ENCODE peak calls at places on chromosome 12, in five cellular contexts. Z, V, G, P and H are unnamed samples.

GRCh38 chr12:132338781-132339180 is 9.4 kb upstream of the GALNT9 start:
- DNase-seq in Z (no peak), V (no peak), G (no peak), P (no peak), H (no peak)

GRCh38 chr12:65450610-65451009 is 172.1 kb downstream of the MSRB3 start:
- DNase-seq in Z (no peak), V (no peak), G (no peak), P (no peak), H (no peak)

GRCh38 chr12:53053223-53054111 is 3.6 kb downstream of the TNS2 start:
- DNase-seq in Z (no peak), V (peak), G (no peak), P (peak), H (no peak)

GRCh38 chr12:77968571-77968970 is 137.9 kb downstream of the NAV3 start:
- DNase-seq in Z (no peak), V (no peak), G (no peak), P (no peak), H (no peak)

GRCh38 chr12:53746592-53747491 is 4.9 kb downstream of the CISTR start:
- DNase-seq in Z (peak), V (peak), G (peak), P (peak), H (peak)

GRCh38 chr12:19491863-19492262 is 52.6 kb downstream of the AEBP2 start:
- DNase-seq in Z (no peak), V (no peak), G (no peak), P (no peak), H (no peak)

GRCh38 chr12:88471641-88472040 is 108.6 kb downstream of the KITLG start:
- DNase-seq in Z (no peak), V (no peak), G (peak), P (no peak), H (peak)

GRCh38 chr12:49622501-49623141 is 740 bp upstream of the PRPF40B start:
- DNase-seq in Z (no peak), V (no peak), G (no peak), P (peak), H (peak)

GRCh38 chr12:101761347-101761746 is 22.1 kb upstream of the SYCP3 start:
- DNase-seq in Z (no peak), V (no peak), G (no peak), P (no peak), H (no peak)

GRCh38 chr12:52692253-52692652 is 11.1 kb downstream of the KRT77 start:
- DNase-seq in Z (no peak), V (no peak), G (no peak), P (no peak), H (no peak)

GRCh38 chr12:14157129-14157747 is 175.8 kb upstream of the GRIN2B start:
- DNase-seq in Z (no peak), V (no peak), G (no peak), P (no peak), H (no peak)

GRCh38 chr12:1918081-1918874 is at the start of gene CACNA2D4:
- DNase-seq in Z (no peak), V (no peak), G (no peak), P (no peak), H (no peak)

GRCh38 chr12:70840966-70841365 is 79.6 kb downstream of the PTPRR start:
- DNase-seq in Z (no peak), V (no peak), G (no peak), P (no peak), H (peak)

GRCh38 chr12:3123729-3124128 is 46.5 kb downstream of the TSPAN9 start:
- DNase-seq in Z (no peak), V (no peak), G (peak), P (no peak), H (peak)

GRCh38 chr12:6463858-6464257 is 6.6 kb downstream of the VAMP1 start:
- DNase-seq in Z (no peak), V (no peak), G (no peak), P (no peak), H (no peak)

GRCh38 chr12:19196959-19197630 is 67.6 kb downstream of the PLEKHA5 start:
- DNase-seq in Z (no peak), V (no peak), G (no peak), P (no peak), H (no peak)

GRCh38 chr12:46266382-46266791 is 2.5 kb downstream of the SLC38A1 start:
- DNase-seq in Z (no peak), V (no peak), G (peak), P (no peak), H (peak)

GRCh38 chr12:83408841-83409240 is 722.1 kb downstream of the TMTC2 start:
- DNase-seq in Z (no peak), V (no peak), G (peak), P (no peak), H (no peak)

GRCh38 chr12:12032771-12033588 is 37.8 kb upstream of the BCL2L14 start:
- DNase-seq in Z (no peak), V (peak), G (peak), P (peak), H (peak)

GRCh38 chr12:125216720-125217119 is 151.5 kb downstream of the AACS start:
- DNase-seq in Z (no peak), V (no peak), G (no peak), P (no peak), H (no peak)

GRCh38 chr12:47303207-47303606 is 223.4 kb upstream of the AMIGO2 start:
- DNase-seq in Z (no peak), V (no peak), G (peak), P (no peak), H (no peak)

GRCh38 chr12:62914443-62914909 is 20.5 kb downstream of the PPM1H start:
- DNase-seq in Z (no peak), V (no peak), G (no peak), P (no peak), H (no peak)
- TF ChIP-seq CTCF in Z (no peak), V (no peak), G (no peak), P (no peak), H (no peak)

DNA sequence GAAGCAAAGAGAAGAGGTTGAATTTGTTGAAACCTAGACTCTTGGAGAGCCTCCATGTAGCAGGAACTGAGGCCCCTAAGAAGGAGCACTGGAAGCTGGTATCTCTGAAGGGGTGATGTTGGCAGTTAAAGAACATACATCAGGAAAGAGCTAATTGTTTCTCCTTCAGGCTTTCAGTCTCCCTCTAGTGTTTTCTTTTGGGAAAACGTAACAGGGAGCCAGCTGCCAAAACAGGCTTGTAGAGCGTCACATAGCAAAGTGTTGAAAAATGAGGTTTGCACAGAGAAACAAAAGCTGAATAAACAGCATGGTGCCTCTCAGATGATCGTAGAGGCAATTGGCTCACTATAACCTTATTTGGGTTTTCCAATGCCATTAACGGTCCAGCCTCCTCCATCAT is 46.9 kb upstream of the CAND1 start:
- DNase-seq in Z (no peak), V (no peak), G (peak), P (no peak), H (peak)
- TF ChIP-seq CTCF in Z (no peak), V (no peak), G (peak), P (no peak), H (peak)

DNA sequence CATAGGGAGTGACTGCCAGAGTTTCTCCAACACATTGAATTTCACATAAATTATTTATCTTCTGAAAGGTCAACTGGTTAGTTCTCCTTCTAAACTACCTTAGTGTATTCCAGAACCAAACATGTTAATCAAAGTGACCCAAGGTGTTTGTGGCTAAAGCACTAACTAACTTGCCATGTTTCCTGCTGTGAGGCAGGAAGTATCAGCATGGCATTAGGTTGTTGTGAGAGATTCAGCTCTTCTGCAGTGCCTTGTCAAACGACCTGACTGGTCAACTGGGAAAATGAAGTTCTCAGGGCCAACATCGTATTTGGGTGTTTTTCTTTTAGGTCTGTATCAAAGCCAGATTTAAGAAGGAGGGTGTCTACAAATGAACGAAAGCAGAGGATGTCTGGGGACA is 448.1 kb downstream of the APAF1 start:
- DNase-seq in Z (no peak), V (no peak), G (no peak), P (no peak), H (no peak)
- TF ChIP-seq CTCF in Z (no peak), V (no peak), G (no peak), P (no peak), H (no peak)

GRCh38 chr12:24360461-24360860 is 411.0 kb upstream of the SOX5 start:
- DNase-seq in Z (no peak), V (no peak), G (no peak), P (no peak), H (no peak)

GRCh38 chr12:24359418-24359817 is 409.9 kb upstream of the SOX5 start:
- DNase-seq in Z (no peak), V (no peak), G (no peak), P (no peak), H (no peak)

GRCh38 chr12:24361860-24362581 is 412.6 kb upstream of the SOX5 start:
- DNase-seq in Z (no peak), V (no peak), G (no peak), P (no peak), H (no peak)

GRCh38 chr12:24360907-24361306 is 411.4 kb upstream of the SOX5 start:
- DNase-seq in Z (no peak), V (no peak), G (peak), P (no peak), H (peak)

DNA sequence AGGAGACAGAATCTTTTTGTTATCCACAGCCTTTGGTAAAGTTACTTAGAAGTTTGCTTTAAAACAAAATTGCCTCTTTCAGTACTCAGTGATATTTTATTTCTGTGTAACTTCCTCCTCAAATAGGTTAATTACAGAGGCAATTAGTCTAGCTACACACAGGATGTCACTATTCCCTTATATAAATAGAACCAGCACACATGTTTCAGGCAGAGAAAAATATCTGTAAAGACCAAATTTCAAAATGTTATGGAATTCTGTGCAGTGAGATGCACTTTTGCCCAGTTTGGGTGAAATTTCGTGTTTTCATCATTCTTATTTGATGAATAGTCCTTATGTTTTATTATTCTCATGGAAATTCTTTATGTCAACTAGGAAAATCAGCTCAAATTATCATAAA is 410.6 kb upstream of the SOX5 start:
- DNase-seq in Z (no peak), V (no peak), G (no peak), P (no peak), H (peak)
- TF ChIP-seq CTCF in Z (no peak), V (no peak), G (no peak), P (no peak), H (peak)